ENCODE peak calls at places on chromosomes 5 and 9, in five cellular contexts. R, S, Z, L and C are unnamed samples.

GRCh38 chr5:157020508-157021213 is 38.3 kb downstream of the HAVCR1 start:
- DNase-seq in L (no peak), Z (no peak), S (no peak), R (no peak), C (no peak)

GRCh38 chr5:80255425-80255751 is 460 bp downstream of the SERINC5 start:
- DNase-seq in R (no peak), S (no peak), L (peak), Z (peak), C (no peak)

GRCh38 chr9:33167084-33167948 is at the start of gene B4GALT1:
- DNase-seq in S (peak), Z (peak), L (peak), R (peak), C (peak)

GRCh38 chr5:1175015-1175414 is 26.4 kb upstream of the SLC6A19 start:
- DNase-seq in S (no peak), L (no peak), Z (no peak), R (no peak), C (no peak)

GRCh38 chr5:56330806-56331205 is 97.7 kb upstream of the ANKRD55 start:
- DNase-seq in R (no peak), Z (no peak), L (no peak), S (no peak), C (no peak)

GRCh38 chr5:178320281-178320855 is 87.8 kb upstream of the PHYKPL start:
- DNase-seq in Z (no peak), R (no peak), L (no peak), S (no peak), C (no peak)

GRCh38 chr5:16552666-16553343 is 64.0 kb downstream of the RETREG1 start:
- DNase-seq in Z (peak), L (peak), R (no peak), S (peak), C (peak)

GRCh38 chr5:133439859-133440258 is 172.5 kb downstream of the FSTL4 start:
- DNase-seq in Z (peak), L (no peak), R (no peak), S (no peak), C (no peak)

GRCh38 chr5:93273176-93273575 is 307.8 kb downstream of the NR2F1-AS1 start:
- DNase-seq in Z (peak), L (no peak), R (peak), S (no peak), C (peak)

GRCh38 chr5:57779383-57780223 is 297.0 kb upstream of the ACTBL2 start:
- DNase-seq in S (peak), Z (peak), L (peak), R (no peak), C (peak)

GRCh38 chr9:132548971-132549649 is 33.3 kb upstream of the BARHL1 start:
- DNase-seq in S (no peak), R (no peak), L (no peak), Z (peak), C (no peak)

GRCh38 chr5:94872526-94872925 is 254.1 kb downstream of the SLF1 start:
- DNase-seq in Z (no peak), L (no peak), R (no peak), S (no peak), C (no peak)

GRCh38 chr5:172496671-172497371 is 42.5 kb upstream of the SH3PXD2B start:
- DNase-seq in S (peak), L (peak), R (peak), Z (no peak), C (no peak)

GRCh38 chr5:82320971-82321370 is 42.8 kb upstream of the RPS23 start:
- DNase-seq in R (no peak), S (no peak), Z (no peak), L (no peak), C (no peak)

GRCh38 chr5:6475626-6476312 is 27.1 kb downstream of the UBE2QL1 start:
- DNase-seq in R (no peak), Z (no peak), S (peak), L (no peak), C (no peak)

GRCh38 chr9:91082709-91083108 is 279.0 kb downstream of the AUH start:
- DNase-seq in Z (no peak), R (no peak), L (no peak), S (no peak), C (no peak)

GRCh38 chr5:138979684-138980275 is 104.6 kb upstream of the LRRTM2 start:
- DNase-seq in L (no peak), Z (no peak), R (no peak), S (peak), C (no peak)

GRCh38 chr9:87437966-87438365 is 59.7 kb upstream of the DAPK1 start:
- DNase-seq in Z (no peak), L (no peak), S (no peak), R (no peak), C (no peak)

DNA sequence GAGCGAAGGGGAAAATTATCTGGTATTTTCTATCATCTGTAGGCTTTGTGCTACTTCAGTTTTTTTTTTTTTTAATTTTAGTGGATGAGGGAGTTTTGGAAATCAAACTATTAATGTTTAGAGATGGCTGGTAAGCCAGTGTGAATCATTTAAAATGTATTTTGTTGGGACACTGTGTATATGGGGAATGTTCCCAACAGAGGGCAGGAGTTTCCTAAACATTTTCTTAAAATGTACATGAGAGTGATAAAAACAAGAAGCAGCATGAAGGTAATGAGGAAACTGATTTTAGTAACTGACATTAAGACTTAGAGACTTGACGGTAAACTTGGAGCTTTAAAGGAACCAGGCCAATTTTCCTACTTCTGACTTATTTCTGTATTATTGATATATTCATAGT is 68.2 kb upstream of the ITGA2 start:
- DNase-seq in Z (peak), S (no peak), R (no peak), L (no peak), C (no peak)
- TF ChIP-seq CTCF in Z (no peak), S (no peak), R (peak), L (no peak), C (no peak)

GRCh38 chr9:137035937-137036336 is 4.0 kb upstream of the FUT7 start:
- DNase-seq in S (no peak), L (no peak), R (no peak), Z (no peak), C (no peak)

GRCh38 chr9:137037035-137037434 is 5.1 kb upstream of the FUT7 start:
- DNase-seq in Z (no peak), S (no peak), R (no peak), L (no peak), C (no peak)

GRCh38 chr9:137034709-137035506 is 3.0 kb upstream of the FUT7 start:
- DNase-seq in Z (peak), L (peak), S (peak), R (peak), C (peak)

GRCh38 chr9:137034039-137034708 is 2.3 kb upstream of the FUT7 start:
- DNase-seq in R (no peak), L (no peak), S (no peak), Z (no peak), C (no peak)

GRCh38 chr9:137035507-137035834 is 3.6 kb upstream of the FUT7 start:
- DNase-seq in Z (no peak), L (no peak), S (no peak), R (no peak), C (no peak)
- TF ChIP-seq CTCF in Z (no peak), L (no peak), S (peak), R (no peak), C (no peak)

GRCh38 chr9:16871358-16872151 is 1.1 kb upstream of the BNC2 start:
- DNase-seq in R (no peak), L (peak), S (peak), Z (peak), C (no peak)
- TF ChIP-seq CTCF in R (no peak), L (peak), S (no peak), Z (no peak), C (no peak)

DNA sequence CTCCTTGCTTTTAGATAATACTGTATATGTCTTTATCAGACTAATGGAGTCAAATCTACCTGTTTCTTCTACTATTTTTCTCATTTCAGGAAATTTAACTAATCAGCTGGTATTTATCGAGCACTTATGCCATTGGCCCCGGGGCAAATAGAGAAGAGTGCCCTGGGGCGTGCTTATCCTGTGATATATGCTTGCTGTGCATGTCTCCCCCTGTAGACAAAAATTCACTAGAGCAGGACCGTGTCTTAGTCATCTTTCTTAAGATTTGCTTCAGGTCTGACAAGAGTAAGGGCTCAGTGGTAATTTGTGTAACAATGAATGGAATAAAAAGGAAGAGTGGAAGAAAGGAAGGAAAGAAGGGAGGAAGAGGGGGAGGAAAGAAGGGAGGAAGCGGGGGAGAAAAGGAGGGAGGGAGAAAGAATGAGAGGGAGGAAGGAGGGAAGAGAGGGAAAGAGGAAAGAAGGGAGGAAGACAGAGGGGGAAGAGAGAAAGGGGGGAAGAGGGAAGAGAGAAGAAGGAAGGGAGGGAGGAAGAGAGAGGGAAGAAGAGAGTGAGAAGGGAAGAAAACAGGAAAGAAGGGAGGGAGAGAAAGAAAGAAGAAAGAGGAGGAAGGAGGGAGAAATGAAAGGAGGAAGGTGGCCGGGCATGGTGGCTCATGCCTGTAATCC is 295.7 kb upstream of the PANK3 start:
- DNase-seq in S (peak), R (no peak), L (no peak), Z (peak), C (no peak)
- TF ChIP-seq CTCF in S (peak), R (peak), L (no peak), Z (no peak), C (no peak)

DNA sequence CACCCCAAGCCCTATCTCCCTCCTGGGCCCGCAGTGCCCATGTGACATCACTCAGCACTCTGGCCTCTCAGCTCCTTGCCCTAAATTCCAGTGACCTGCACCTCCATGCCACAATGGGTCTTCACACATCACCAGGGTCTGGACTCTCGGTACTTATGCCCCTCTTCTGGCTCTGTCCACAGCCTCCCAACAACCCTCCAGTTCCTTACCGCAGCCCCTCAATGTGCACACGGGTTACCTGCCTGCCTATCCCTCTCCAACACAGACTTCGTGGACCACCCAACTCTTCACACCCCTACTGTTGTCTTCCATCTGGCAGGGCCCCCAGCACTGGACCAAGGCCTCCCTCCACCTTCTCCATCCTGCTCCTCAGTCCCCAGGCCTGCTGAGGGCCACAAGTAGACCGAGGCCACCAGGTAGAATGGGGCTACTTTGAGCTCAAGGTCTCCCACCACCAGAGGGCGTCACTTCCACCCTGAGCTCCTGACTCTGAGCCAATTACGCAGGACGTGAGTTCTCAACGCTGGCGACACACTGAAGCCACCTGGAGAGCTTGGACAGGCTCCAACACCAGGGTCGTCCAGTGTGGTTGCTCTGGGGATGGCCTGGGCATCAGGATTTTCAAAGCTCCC is 172.1 kb downstream of the GABBR2 start:
- DNase-seq in L (no peak), R (no peak), S (peak), Z (peak), C (no peak)
- TF ChIP-seq CTCF in L (no peak), R (peak), S (peak), Z (peak), C (peak)

DNA sequence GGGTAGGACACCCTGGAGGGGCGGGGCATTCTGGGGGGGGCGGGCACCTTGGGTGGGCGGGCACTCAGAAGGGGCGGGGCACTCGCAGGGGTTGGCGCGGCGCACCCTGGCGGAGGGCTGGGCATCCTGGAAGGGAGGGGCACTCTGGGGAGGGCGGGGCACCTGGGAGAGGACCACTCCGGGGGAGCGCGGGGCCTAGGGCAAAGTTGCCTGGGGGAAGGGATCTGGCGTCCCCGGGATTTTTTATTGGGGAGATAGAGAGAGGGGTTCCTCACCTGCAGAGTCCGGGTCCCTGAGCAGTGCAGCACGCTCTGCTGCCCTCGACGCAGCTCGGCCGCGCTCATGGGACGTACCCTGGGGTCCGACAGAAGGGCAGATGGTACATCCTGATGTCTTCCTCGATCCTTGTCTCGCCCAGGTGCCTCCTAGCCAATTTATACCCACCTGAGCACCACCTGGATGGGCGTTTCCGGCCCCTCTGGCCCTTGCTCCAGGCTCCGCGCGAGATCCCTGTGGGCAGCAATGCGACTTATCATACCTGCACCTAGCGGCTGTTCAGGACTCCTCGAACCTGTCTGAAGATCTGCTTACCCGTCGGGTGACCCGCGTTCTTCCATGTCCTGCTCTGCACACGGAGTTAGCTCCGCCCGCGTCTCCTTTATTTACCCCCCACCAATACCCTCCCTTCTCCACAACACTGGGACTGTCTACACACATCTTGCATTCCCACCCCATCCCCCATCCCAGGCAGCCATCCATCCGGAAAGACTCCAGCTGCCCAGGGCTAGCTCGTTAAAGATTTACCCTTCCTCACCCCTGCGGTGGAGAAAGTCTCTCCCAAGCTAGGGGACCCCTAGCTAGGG is at the start of gene KIF12:
- DNase-seq in L (peak), S (peak), R (no peak), Z (peak), C (no peak)
- TF ChIP-seq CTCF in L (no peak), S (peak), R (no peak), Z (no peak), C (no peak)

GRCh38 chr9:128420651-128421473 is at the start of gene CERCAM:
- DNase-seq in R (no peak), S (peak), L (peak), Z (peak), C (no peak)
- TF ChIP-seq CTCF in R (no peak), S (no peak), L (no peak), Z (no peak), C (peak)

DNA sequence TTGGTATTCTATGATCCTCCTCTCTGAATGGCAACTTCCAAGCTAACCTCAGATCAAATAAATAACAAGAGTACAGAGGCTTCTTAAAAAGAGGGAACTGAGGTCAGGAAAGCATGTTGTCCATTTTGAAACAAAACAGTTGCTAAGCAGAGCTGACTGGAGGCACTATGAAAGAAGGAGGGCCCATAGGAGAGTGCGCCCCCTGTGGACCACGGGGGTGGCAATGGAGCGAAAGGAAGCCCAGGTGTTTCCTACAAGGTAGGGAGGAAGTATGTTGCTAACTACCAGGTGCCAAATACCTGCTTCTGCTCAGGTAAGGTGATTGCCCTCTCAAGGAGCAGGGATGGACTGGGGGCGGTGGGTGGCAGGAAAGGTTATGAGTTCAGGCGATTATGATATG is 101.8 kb upstream of the MAST4 start:
- DNase-seq in L (no peak), S (peak), Z (no peak), R (no peak), C (no peak)
- TF ChIP-seq CTCF in L (no peak), S (peak), Z (no peak), R (no peak), C (no peak)

DNA sequence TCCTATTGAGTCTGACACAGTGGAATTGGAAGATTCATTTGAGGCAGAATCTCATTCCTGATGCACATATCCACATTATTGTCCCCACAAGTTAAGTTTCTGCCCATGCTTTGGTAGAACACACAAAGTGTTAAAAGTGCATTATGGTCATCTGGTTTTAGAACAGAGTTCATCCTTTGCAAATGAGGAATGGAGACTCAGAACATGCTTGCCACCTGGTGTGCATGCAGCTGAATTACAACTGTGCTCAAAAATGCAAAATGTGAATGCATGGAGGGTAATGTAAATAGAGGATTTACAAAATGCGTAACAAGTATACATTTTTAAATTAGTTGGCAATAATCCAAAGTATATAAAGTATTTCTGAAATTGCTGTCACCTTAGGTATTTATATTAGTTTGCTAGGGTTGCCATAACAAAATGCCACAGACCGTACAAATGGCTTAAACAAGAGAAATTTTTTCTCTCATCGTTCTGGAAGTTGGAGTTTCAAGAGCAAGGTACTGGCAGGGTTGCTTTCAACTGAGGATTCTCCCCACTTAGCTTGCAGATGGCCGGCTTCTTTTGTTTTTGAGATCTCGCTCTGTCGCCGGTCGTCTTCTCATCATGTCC is 671.1 kb downstream of the TAF11L14 start:
- DNase-seq in Z (peak), R (no peak), S (peak), L (no peak), C (no peak)
- TF ChIP-seq CTCF in Z (peak), R (peak), S (peak), L (peak), C (peak)

GRCh38 chr9:104503963-104504362 is at the start of gene OR13F1:
- DNase-seq in S (no peak), Z (no peak), R (no peak), L (no peak), C (no peak)
- TF ChIP-seq CTCF in S (no peak), Z (no peak), R (no peak), L (no peak), C (no peak)